ENCODE peak calls at places on chromosomes 7 and 10, in seven cellular contexts. I is GM12892, K is NCI-H1694 treated with DMSO at 0.1 percent for 48 hours, Z is DMS 273 treated with DMSO at 0.1 percent for 48 hours, F is dorsolateral prefrontal cortex, S is left cardiac atrium, E is NCI-H526. Y is an unnamed sample.

GRCh38 chr10:1289591-1289990 is 233.4 kb downstream of the WDR37 start:
- DNase-seq in I (no peak), K (no peak), Z (no peak), F (no peak), S (no peak), E (no peak), Y (no peak)

GRCh38 chr7:22949944-22950343 is 64.0 kb downstream of the HYCC1 start:
- DNase-seq in I (no peak), K (no peak), Z (no peak), F (no peak), S (no peak), E (no peak), Y (no peak)

GRCh38 chr7:74429153-74429747 is 24.5 kb upstream of the GTF2IRD1 start:
- DNase-seq in I (no peak), K (no peak), Z (no peak), F (no peak), S (no peak), E (no peak), Y (no peak)

GRCh38 chr10:57218382-57218781 is 857.3 kb upstream of the ZWINT start:
- DNase-seq in I (no peak), K (no peak), Z (no peak), F (no peak), S (no peak), E (no peak), Y (no peak)

GRCh38 chr10:12350167-12350872 is 973 bp downstream of the CAMK1D start:
- DNase-seq in I (no peak), K (no peak), Z (no peak), F (peak), S (peak), E (no peak), Y (peak)

GRCh38 chr10:3872700-3873099 is 87.7 kb upstream of the KLF6 start:
- DNase-seq in I (no peak), K (no peak), Z (no peak), F (no peak), S (no peak), E (no peak), Y (no peak)

GRCh38 chr7:154438571-154438970 is 386.4 kb downstream of the DPP6 start:
- DNase-seq in I (no peak), K (no peak), Z (no peak), F (no peak), S (no peak), E (no peak), Y (no peak)

GRCh38 chr7:127391591-127392181 is 822 bp downstream of the ZNF800 start:
- DNase-seq in I (peak), K (no peak), Z (no peak), F (no peak), S (peak), E (no peak), Y (no peak)

GRCh38 chr10:132364594-132364970 is 32.4 kb upstream of the PWWP2B start:
- DNase-seq in I (no peak), K (no peak), Z (no peak), F (no peak), S (no peak), E (no peak), Y (peak)

GRCh38 chr7:136594739-136595144 is 273.7 kb upstream of the CHRM2 start:
- DNase-seq in I (no peak), K (no peak), Z (no peak), F (no peak), S (no peak), E (no peak), Y (no peak)

GRCh38 chr10:122264442-122264841 is 6.7 kb upstream of the BTBD16 start:
- DNase-seq in I (no peak), K (no peak), Z (no peak), F (no peak), S (no peak), E (no peak), Y (no peak)

GRCh38 chr7:93442478-93443224 is 131.9 kb downstream of the CALCR start:
- DNase-seq in I (no peak), K (peak), Z (no peak), F (no peak), S (no peak), E (no peak), Y (peak)

GRCh38 chr7:151061241-151062110 is 2.1 kb downstream of the SLC4A2 start:
- DNase-seq in I (no peak), K (no peak), Z (no peak), F (no peak), S (no peak), E (no peak), Y (no peak)

GRCh38 chr10:118566911-118567310 is 28.5 kb downstream of the PRLHR start:
- DNase-seq in I (no peak), K (no peak), Z (no peak), F (no peak), S (no peak), E (no peak), Y (no peak)

GRCh38 chr7:48114589-48114988 is 25.5 kb downstream of the UPP1 start:
- DNase-seq in I (no peak), K (no peak), Z (no peak), F (no peak), S (no peak), E (no peak), Y (no peak)

Y was measured in aorta.